ENCODE peak calls at places on chromosomes 6 and 20, in ten cellular contexts. L is endothelial cell of umbilical vein, O is psoas muscle, R is AG09309, X is neural progenitor cell, Z is Peyer's patch, F is cardiac fibroblast, P is DND-41, H is cardiac muscle cell, V is uterus. S is an unnamed sample.

GRCh38 chr6:130575971-130576370 is 210.2 kb downstream of the TMEM200A start:
- DNase-seq in P (peak), V (no peak), Z (peak), F (no peak), R (no peak), O (no peak), L (no peak), X (no peak), H (no peak), S (no peak)

GRCh38 chr6:25415274-25415673 is 136.1 kb downstream of the CARMIL1 start:
- DNase-seq in O (no peak), H (no peak), X (no peak), V (no peak), Z (no peak), F (no peak), R (no peak), P (no peak), L (no peak), S (no peak)

GRCh38 chr6:53615633-53616449 is 49.7 kb downstream of the KLHL31 start:
- DNase-seq in P (no peak), O (no peak), H (peak), L (no peak), X (no peak), R (no peak), V (no peak), Z (no peak), F (peak), S (no peak)

GRCh38 chr20:19129976-19130612 is 82.3 kb upstream of the SLC24A3 start:
- DNase-seq in Z (no peak), P (no peak), H (no peak), V (no peak), F (no peak), R (no peak), X (no peak), O (no peak), L (no peak), S (peak)

GRCh38 chr6:44043479-44044153 is 83.6 kb downstream of the MRPL14 start:
- DNase-seq in R (no peak), O (peak), L (no peak), Z (no peak), X (no peak), H (peak), P (peak), V (no peak), F (peak), S (no peak)

GRCh38 chr6:157442296-157442695 is 61.3 kb downstream of the ZDHHC14 start:
- DNase-seq in L (no peak), H (peak), Z (no peak), R (no peak), O (no peak), X (no peak), F (peak), V (no peak), P (no peak), S (no peak)

GRCh38 chr20:19275038-19275629 is 62.7 kb downstream of the SLC24A3 start:
- DNase-seq in O (no peak), L (no peak), Z (no peak), X (no peak), H (no peak), F (no peak), R (no peak), P (no peak), V (no peak), S (no peak)

GRCh38 chr6:159778131-159778530 is 11.3 kb downstream of the TCP1 start:
- DNase-seq in X (no peak), O (no peak), F (no peak), V (no peak), P (no peak), H (no peak), Z (no peak), R (no peak), L (no peak), S (no peak)

GRCh38 chr6:120141601-120142000 is 792.0 kb upstream of the MAN1A1 start:
- DNase-seq in Z (no peak), F (no peak), V (no peak), X (no peak), O (no peak), L (no peak), R (no peak), H (no peak), P (no peak), S (no peak)

GRCh38 chr6:167651251-167652041 is 175.3 kb upstream of the AFDN start:
- DNase-seq in F (no peak), O (no peak), L (no peak), Z (no peak), X (no peak), H (no peak), V (no peak), R (no peak), P (no peak), S (no peak)

GRCh38 chr6:44053760-44054556 is 73.3 kb downstream of the MRPL14 start:
- DNase-seq in F (peak), Z (no peak), X (no peak), L (peak), R (peak), O (peak), H (peak), P (no peak), V (no peak), S (no peak)

GRCh38 chr6:124956018-124956417 is 6.2 kb upstream of the RNF217 start:
- DNase-seq in F (no peak), X (no peak), Z (no peak), V (no peak), L (no peak), R (no peak), O (no peak), P (no peak), H (no peak), S (no peak)

GRCh38 chr6:144314003-144314485 is 28.9 kb downstream of the UTRN start:
- DNase-seq in O (peak), X (no peak), H (peak), R (no peak), F (peak), V (peak), L (peak), P (no peak), Z (no peak), S (no peak)

GRCh38 chr20:11178946-11179654 is 505.3 kb upstream of the JAG1 start:
- DNase-seq in F (peak), Z (no peak), P (no peak), V (no peak), H (peak), R (no peak), O (no peak), X (peak), L (peak), S (peak)

GRCh38 chr20:10671850-10672578 is 1.8 kb downstream of the JAG1 start:
- DNase-seq in P (no peak), H (peak), V (peak), Z (no peak), L (peak), F (no peak), O (peak), X (peak), R (no peak), S (peak)

GRCh38 chr20:34871320-34871926 is 1.2 kb downstream of the GGT7 start:
- DNase-seq in V (no peak), L (no peak), Z (no peak), H (no peak), O (no peak), X (no peak), P (no peak), F (no peak), R (no peak), S (no peak)

GRCh38 chr20:49610701-49611538 is 43.0 kb upstream of the PTGIS start:
- DNase-seq in F (peak), Z (peak), O (peak), V (peak), L (peak), X (peak), H (peak), R (no peak), P (peak), S (peak)

GRCh38 chr20:21182832-21183563 is 57.1 kb downstream of the KIZ start:
- DNase-seq in H (peak), L (no peak), Z (no peak), R (peak), P (no peak), O (no peak), F (peak), V (peak), X (no peak), S (peak)

GRCh38 chr20:4406627-4407026 is 315.1 kb upstream of the PRND start:
- DNase-seq in L (peak), X (no peak), F (peak), R (peak), P (no peak), Z (no peak), H (peak), V (no peak), O (no peak), S (no peak)

GRCh38 chr6:161660666-161661571 is 387.1 kb upstream of the AGPAT4 start:
- DNase-seq in X (no peak), F (no peak), R (no peak), Z (no peak), H (no peak), P (no peak), V (no peak), O (no peak), L (no peak), S (no peak)

GRCh38 chr6:110690916-110691315 is 124.4 kb downstream of the CDK19 start:
- DNase-seq in Z (no peak), H (no peak), X (no peak), O (no peak), L (no peak), R (no peak), V (no peak), F (no peak), P (no peak), S (no peak)

GRCh38 chr6:110853754-110854477 is 20.7 kb upstream of the AMD1 start:
- DNase-seq in O (no peak), P (no peak), X (no peak), F (no peak), H (no peak), R (no peak), V (no peak), L (no peak), Z (no peak), S (no peak)

GRCh38 chr6:47780510-47781356 is 1.1 kb upstream of the OPN5 start:
- DNase-seq in X (peak), F (peak), O (no peak), P (peak), L (peak), Z (no peak), V (no peak), H (peak), R (peak), S (peak)

GRCh38 chr20:62940875-62941274 is 2.9 kb downstream of the GID8 start:
- DNase-seq in L (no peak), Z (no peak), O (no peak), P (no peak), H (no peak), F (no peak), V (no peak), X (no peak), R (no peak), S (no peak)

GRCh38 chr6:142760152-142760551 is 184.8 kb downstream of the HIVEP2 start:
- DNase-seq in X (no peak), L (no peak), R (peak), Z (no peak), P (no peak), F (peak), V (no peak), O (no peak), H (peak), S (no peak)

GRCh38 chr6:142416179-142416578 is 114.4 kb downstream of the ADGRG6 start:
- DNase-seq in H (peak), L (peak), Z (no peak), V (no peak), F (peak), P (no peak), O (no peak), X (no peak), R (peak), S (no peak)

GRCh38 chr6:56909115-56909907 is 45.6 kb upstream of the BEND6 start:
- DNase-seq in X (no peak), F (no peak), R (no peak), L (no peak), H (no peak), O (no peak), Z (no peak), V (no peak), P (no peak), S (no peak)

GRCh38 chr20:8481636-8482035 is 349.6 kb downstream of the PLCB1 start:
- DNase-seq in Z (no peak), L (no peak), H (peak), O (no peak), P (no peak), X (no peak), F (no peak), V (no peak), R (peak), S (no peak)

GRCh38 chr20:51094221-51094620 is 71.3 kb upstream of the KCNG1 start:
- DNase-seq in Z (no peak), X (no peak), F (no peak), L (no peak), V (no peak), H (no peak), R (no peak), O (no peak), P (no peak), S (no peak)

GRCh38 chr20:23157741-23158140 is 71.6 kb upstream of the CD93 start:
- DNase-seq in P (no peak), F (no peak), R (peak), L (no peak), X (no peak), V (no peak), O (no peak), H (no peak), Z (no peak), S (no peak)

GRCh38 chr20:63212393-63212730 is 3.6 kb downstream of the YTHDF1 start:
- DNase-seq in F (no peak), Z (no peak), R (no peak), V (no peak), H (no peak), O (no peak), L (no peak), X (no peak), P (no peak), S (no peak)

GRCh38 chr20:50276119-50277063 is 85.8 kb downstream of the CEBPB start:
- DNase-seq in P (no peak), L (no peak), O (no peak), V (no peak), R (no peak), H (no peak), Z (no peak), F (no peak), X (no peak), S (no peak)

GRCh38 chr6:4776967-4777925 is 1.0 kb downstream of the CDYL start:
- DNase-seq in L (peak), O (peak), X (peak), P (peak), F (peak), Z (peak), V (peak), H (peak), R (no peak), S (peak)

GRCh38 chr6:43186706-43187105 is 4.7 kb downstream of the CUL9 start:
- DNase-seq in F (no peak), O (no peak), P (no peak), H (no peak), L (no peak), R (no peak), Z (no peak), X (no peak), V (no peak), S (no peak)

GRCh38 chr20:59835448-59836395 is 97.7 kb downstream of the SYCP2 start:
- DNase-seq in X (peak), V (peak), H (peak), F (peak), R (no peak), O (no peak), L (no peak), P (peak), Z (no peak), S (peak)

GRCh38 chr6:28252507-28252975 is 472 bp upstream of the ZKSCAN4 start:
- DNase-seq in Z (no peak), V (no peak), F (no peak), H (peak), P (peak), L (no peak), X (peak), R (no peak), O (no peak), S (no peak)

GRCh38 chr6:67219336-67219735 is 1415.7 kb upstream of the ADGRB3 start:
- DNase-seq in X (peak), L (no peak), O (no peak), H (peak), V (no peak), P (no peak), F (peak), Z (no peak), R (no peak), S (no peak)

GRCh38 chr20:14992961-14993360 is 655.5 kb upstream of the FLRT3 start:
- DNase-seq in H (no peak), P (no peak), V (no peak), R (no peak), O (no peak), L (no peak), Z (no peak), X (no peak), F (no peak), S (no peak)

GRCh38 chr6:26280409-26280808 is 84.6 kb upstream of the BTN3A2 start:
- DNase-seq in L (no peak), H (no peak), X (no peak), R (no peak), Z (no peak), P (no peak), F (peak), V (no peak), O (no peak), S (no peak)

GRCh38 chr6:128516514-128516898 is 3.9 kb downstream of the PTPRK start:
- DNase-seq in P (no peak), X (peak), Z (no peak), F (no peak), O (no peak), R (no peak), L (peak), H (no peak), V (no peak), S (no peak)
- H3K4me3 ChIP-seq in P (no peak), X (no peak), Z (peak), F (no peak), O (no peak), R (no peak), L (no peak), H (peak), V (no peak), S (no peak)

GRCh38 chr6:146542881-146543210 is 787 bp upstream of the RAB32 start:
- DNase-seq in H (no peak), P (no peak), O (no peak), R (no peak), V (no peak), L (no peak), F (no peak), Z (no peak), X (no peak), S (no peak)

GRCh38 chr6:146545608-146546007 is 2.0 kb downstream of the RAB32 start:
- DNase-seq in O (no peak), H (peak), Z (no peak), V (no peak), L (peak), P (no peak), F (peak), R (peak), X (no peak), S (no peak)

GRCh38 chr6:146543940-146544661 is 468 bp downstream of the RAB32 start:
- DNase-seq in L (peak), Z (no peak), R (no peak), O (peak), V (peak), P (no peak), H (peak), X (peak), F (peak), S (no peak)

GRCh38 chr6:146544783-146545182 is 1.1 kb downstream of the RAB32 start:
- DNase-seq in O (no peak), F (peak), V (no peak), H (peak), L (peak), X (no peak), R (no peak), Z (no peak), P (no peak), S (no peak)

DNA sequence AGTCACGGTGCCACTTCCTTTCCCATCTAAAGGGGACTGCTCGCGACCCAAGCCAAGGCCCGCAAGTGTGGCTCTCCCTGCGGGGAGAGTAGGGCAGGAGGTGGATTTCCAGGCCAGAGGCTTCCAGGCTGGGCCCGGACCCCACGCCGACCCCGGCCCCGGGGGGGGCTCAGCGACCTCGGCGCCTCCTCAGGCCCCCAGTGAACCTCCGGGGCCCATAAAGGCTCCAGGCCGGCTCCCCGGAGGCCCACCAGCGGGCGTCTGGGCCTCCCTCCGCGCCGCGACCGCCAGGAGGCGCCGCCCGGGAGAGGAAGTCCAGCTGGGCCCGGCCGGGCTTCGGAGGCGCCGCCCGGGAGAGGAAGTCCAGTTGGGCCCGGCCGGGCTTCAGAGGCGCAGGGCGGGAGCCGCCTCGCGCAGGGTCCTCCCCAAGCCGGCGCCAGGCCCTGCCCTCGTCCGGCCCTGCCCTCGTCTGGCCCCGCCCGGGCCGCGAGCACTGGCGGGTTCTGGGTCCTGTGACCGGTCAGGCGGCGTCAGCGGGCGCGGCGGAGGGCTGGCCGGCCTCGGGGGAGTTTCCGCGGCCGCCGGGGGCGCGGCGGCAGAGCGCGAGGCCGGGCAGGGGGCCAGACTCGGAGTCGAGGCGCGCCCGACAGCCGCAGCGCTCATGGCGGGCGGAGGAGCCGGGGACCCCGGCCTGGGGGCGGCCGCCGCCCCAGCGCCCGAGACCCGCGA is at the start of gene RAB32:
- DNase-seq in X (peak), F (peak), O (peak), L (peak), Z (peak), H (peak), P (no peak), V (peak), R (peak), S (no peak)
- TF ChIP-seq CTCF in X (peak), F (peak), O (peak), L (peak), Z (peak), H (peak), P (no peak), V (peak), R (peak), S (peak)

GRCh38 chr6:133297657-133298056 is 56.5 kb downstream of the EYA4 start:
- DNase-seq in F (no peak), V (no peak), P (no peak), X (no peak), H (no peak), Z (no peak), R (no peak), L (no peak), O (no peak), S (no peak)
- H3K4me3 ChIP-seq in F (no peak), V (no peak), P (no peak), X (no peak), H (no peak), Z (no peak), R (no peak), L (no peak), O (peak), S (no peak)

GRCh38 chr6:13813621-13814175 is 659 bp downstream of the MCUR1 start:
- DNase-seq in O (peak), X (peak), R (no peak), L (peak), P (peak), Z (peak), F (peak), H (peak), V (peak), S (no peak)

GRCh38 chr6:13812359-13812642 is 2.1 kb downstream of the MCUR1 start:
- DNase-seq in R (no peak), P (no peak), X (no peak), H (no peak), V (no peak), Z (no peak), L (no peak), O (no peak), F (no peak), S (no peak)

GRCh38 chr6:13813011-13813410 is 1.3 kb downstream of the MCUR1 start:
- DNase-seq in P (no peak), R (no peak), Z (no peak), O (no peak), V (no peak), L (no peak), F (no peak), X (no peak), H (no peak), S (no peak)

GRCh38 chr6:13814938-13815575 is 700 bp upstream of the MCUR1 start:
- DNase-seq in V (no peak), X (no peak), P (no peak), F (no peak), H (peak), Z (no peak), O (no peak), L (peak), R (no peak), S (no peak)

GRCh38 chr6:13814176-13814937 is at the start of gene MCUR1:
- DNase-seq in R (no peak), F (peak), H (peak), X (peak), Z (peak), P (peak), V (peak), L (peak), O (peak), S (peak)
- TF ChIP-seq CTCF in R (no peak), F (no peak), H (peak), X (peak), Z (peak), P (peak), V (peak), L (peak), O (peak), S (peak)

DNA sequence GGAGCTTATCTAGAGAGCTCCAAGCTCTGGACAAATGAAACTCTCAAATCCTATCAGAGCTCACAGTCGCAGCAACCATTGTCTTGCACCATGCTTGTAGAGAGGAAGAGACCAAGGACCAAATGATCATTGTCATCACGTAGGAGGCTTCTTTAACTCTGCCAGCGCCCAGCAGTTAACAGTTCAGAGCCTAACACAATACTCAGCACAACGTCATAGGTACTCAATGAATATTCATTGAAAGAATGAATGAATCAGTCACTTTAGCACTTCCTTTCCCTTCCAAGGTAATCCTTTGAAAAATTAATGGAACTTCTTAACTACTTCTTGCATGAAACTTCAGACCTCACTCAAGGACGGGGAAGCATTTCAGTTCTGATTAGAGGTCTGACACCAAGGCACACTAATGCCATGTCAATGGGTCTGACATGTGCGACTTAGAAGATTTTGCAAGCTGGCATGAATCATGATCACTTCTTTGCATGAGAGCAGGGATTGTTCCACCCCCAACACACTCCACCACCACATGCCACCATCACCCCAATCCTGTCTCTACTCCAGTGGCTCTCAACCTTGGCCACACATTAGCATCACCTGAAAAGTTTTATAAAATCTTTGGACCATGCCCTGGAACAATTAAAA is 45.1 kb downstream of the KHDC1L start:
- DNase-seq in V (no peak), O (no peak), L (no peak), Z (no peak), P (no peak), H (no peak), F (no peak), R (peak), X (no peak), S (no peak)
- H3K4me3 ChIP-seq in V (no peak), O (peak), L (no peak), Z (no peak), P (no peak), H (no peak), F (no peak), R (no peak), X (no peak), S (no peak)